ENCODE peak calls at places on chromosome 21, in ten cellular contexts. K is brain microvascular endothelial cell, E is upper lobe of left lung, C is A549, F is cardiac muscle cell, I is stomach, J is prostate gland, Y is cardiac fibroblast, N is foreskin keratinocyte, H is heart right ventricle. X is an unnamed sample.

GRCh38 chr21:39900491-39900890 is 33.3 kb downstream of the PCP4 start:
- DNase-seq in K (no peak), E (no peak), C (no peak), F (no peak), I (no peak), J (no peak), Y (no peak), N (no peak), H (no peak), X (no peak)

GRCh38 chr21:45836694-45837670 is 144.6 kb upstream of the COL6A1 start:
- DNase-seq in K (no peak), E (no peak), C (no peak), F (no peak), I (no peak), J (no peak), Y (no peak), N (no peak), H (no peak), X (no peak)

GRCh38 chr21:9008636-9009035 is 1512.7 kb upstream of the TPTE start:
- DNase-seq in K (no peak), E (no peak), C (no peak), F (no peak), I (no peak), J (no peak), Y (no peak), N (no peak), H (no peak), X (no peak)

GRCh38 chr21:28587748-28588147 is 404.9 kb downstream of the LTN1 start:
- DNase-seq in K (no peak), E (no peak), C (no peak), F (no peak), I (no peak), J (no peak), Y (peak; percentile 3), N (no peak), H (no peak), X (no peak)

GRCh38 chr21:29072873-29073221 is 601 bp downstream of the CCT8 start:
- DNase-seq in K (peak; percentile 47), E (no peak), C (no peak), F (peak; percentile 44), I (no peak), J (no peak), Y (peak; percentile 56), N (no peak), H (no peak), X (no peak)

GRCh38 chr21:46150491-46151121 is 4.8 kb downstream of the FTCD start:
- DNase-seq in K (no peak), E (peak; percentile 62), C (no peak), F (no peak), I (no peak), J (no peak), Y (no peak), N (no peak), H (no peak), X (no peak)

GRCh38 chr21:45579383-45580180 is 37.3 kb upstream of the SLC19A1 start:
- DNase-seq in K (no peak), E (peak; percentile 79), C (no peak), F (no peak), I (peak; percentile 24), J (no peak), Y (no peak), N (no peak), H (no peak), X (no peak)

GRCh38 chr21:35020902-35021301 is 28.2 kb downstream of the RUNX1 start:
- DNase-seq in K (no peak), E (no peak), C (no peak), F (no peak), I (no peak), J (no peak), Y (peak; percentile 44), N (peak; percentile 11), H (no peak), X (no peak)

GRCh38 chr21:42142598-42142997 is 71.5 kb downstream of the UMODL1 start:
- DNase-seq in K (no peak), E (no peak), C (no peak), F (no peak), I (no peak), J (no peak), Y (no peak), N (no peak), H (no peak), X (no peak)

GRCh38 chr21:42144221-42144620 is 73.1 kb downstream of the UMODL1 start:
- DNase-seq in K (no peak), E (no peak), C (no peak), F (no peak), I (no peak), J (no peak), Y (no peak), N (no peak), H (no peak), X (no peak)

GRCh38 chr21:42141643-42142042 is 70.5 kb downstream of the UMODL1 start:
- DNase-seq in K (no peak), E (no peak), C (no peak), F (no peak), I (no peak), J (no peak), Y (no peak), N (no peak), H (no peak), X (no peak)

GRCh38 chr21:42142141-42142540 is 71.0 kb downstream of the UMODL1 start:
- DNase-seq in K (no peak), E (no peak), C (no peak), F (no peak), I (no peak), J (no peak), Y (no peak), N (no peak), H (no peak), X (no peak)

GRCh38 chr21:42143111-42143510 is 72.0 kb downstream of the UMODL1 start:
- DNase-seq in K (no peak), E (no peak), C (no peak), F (no peak), I (no peak), J (no peak), Y (no peak), N (no peak), H (no peak), X (no peak)
- TF ChIP-seq CTCF in K (no peak), E (no peak), C (no peak), F (no peak), I (no peak), J (no peak), Y (no peak), N (no peak), H (no peak), X (no peak)

GRCh38 chr21:21673959-21674358 is 675.8 kb downstream of the NCAM2 start:
- DNase-seq in K (no peak), E (no peak), C (no peak), F (no peak), I (no peak), J (no peak), Y (no peak), N (peak; percentile 34), H (no peak), X (no peak)
- TF ChIP-seq CTCF in K (no peak), E (no peak), C (no peak), F (no peak), I (no peak), J (no peak), Y (no peak), N (no peak), H (no peak), X (no peak)

GRCh38 chr21:36126166-36126565 is 8.7 kb upstream of the CBR3 start:
- DNase-seq in K (no peak), E (no peak), C (no peak), F (no peak), I (peak; percentile 55), J (peak; percentile 79), Y (no peak), N (no peak), H (no peak), X (no peak)

GRCh38 chr21:36120304-36120902 is 14.5 kb upstream of the CBR3 start:
- DNase-seq in K (no peak), E (no peak), C (no peak), F (peak; percentile 19), I (no peak), J (no peak), Y (peak; percentile 13), N (no peak), H (no peak), X (no peak)

GRCh38 chr21:36125513-36126121 is 9.3 kb upstream of the CBR3 start:
- DNase-seq in K (peak; percentile 54), E (no peak), C (no peak), F (peak; percentile 70), I (peak; percentile 71), J (peak; percentile 54), Y (peak; percentile 72), N (no peak), H (peak; percentile 45), X (peak; percentile 25)

GRCh38 chr21:36124395-36124794 is 10.5 kb upstream of the CBR3 start:
- DNase-seq in K (no peak), E (no peak), C (no peak), F (no peak), I (no peak), J (no peak), Y (no peak), N (no peak), H (no peak), X (no peak)

GRCh38 chr21:36122977-36123376 is 11.9 kb upstream of the CBR3 start:
- DNase-seq in K (no peak), E (no peak), C (no peak), F (peak; percentile 22), I (no peak), J (no peak), Y (peak; percentile 34), N (no peak), H (no peak), X (no peak)
- TF ChIP-seq CTCF in K (peak; percentile 65), E (no peak), C (peak; percentile 23), F (peak; percentile 47), I (no peak), J (no peak), Y (peak; percentile 52), N (peak; percentile 49), H (no peak), X (peak; percentile 47)

GRCh38 chr21:43827015-43827611 is 37.7 kb downstream of the RRP1 start:
- DNase-seq in K (peak; percentile 78), E (no peak), C (no peak), F (peak; percentile 58), I (no peak), J (no peak), Y (peak; percentile 86), N (peak; percentile 56), H (no peak), X (no peak)

GRCh38 chr21:43825610-43825935 is 36.2 kb downstream of the RRP1 start:
- DNase-seq in K (no peak), E (no peak), C (no peak), F (no peak), I (no peak), J (no peak), Y (no peak), N (no peak), H (no peak), X (no peak)

GRCh38 chr21:43824883-43825609 is 35.7 kb downstream of the RRP1 start:
- DNase-seq in K (no peak), E (peak; percentile 75), C (no peak), F (no peak), I (no peak), J (no peak), Y (no peak), N (no peak), H (no peak), X (no peak)

GRCh38 chr21:43826623-43826974 is 37.2 kb downstream of the RRP1 start:
- DNase-seq in K (no peak), E (no peak), C (no peak), F (no peak), I (no peak), J (no peak), Y (no peak), N (no peak), H (no peak), X (no peak)

DNA sequence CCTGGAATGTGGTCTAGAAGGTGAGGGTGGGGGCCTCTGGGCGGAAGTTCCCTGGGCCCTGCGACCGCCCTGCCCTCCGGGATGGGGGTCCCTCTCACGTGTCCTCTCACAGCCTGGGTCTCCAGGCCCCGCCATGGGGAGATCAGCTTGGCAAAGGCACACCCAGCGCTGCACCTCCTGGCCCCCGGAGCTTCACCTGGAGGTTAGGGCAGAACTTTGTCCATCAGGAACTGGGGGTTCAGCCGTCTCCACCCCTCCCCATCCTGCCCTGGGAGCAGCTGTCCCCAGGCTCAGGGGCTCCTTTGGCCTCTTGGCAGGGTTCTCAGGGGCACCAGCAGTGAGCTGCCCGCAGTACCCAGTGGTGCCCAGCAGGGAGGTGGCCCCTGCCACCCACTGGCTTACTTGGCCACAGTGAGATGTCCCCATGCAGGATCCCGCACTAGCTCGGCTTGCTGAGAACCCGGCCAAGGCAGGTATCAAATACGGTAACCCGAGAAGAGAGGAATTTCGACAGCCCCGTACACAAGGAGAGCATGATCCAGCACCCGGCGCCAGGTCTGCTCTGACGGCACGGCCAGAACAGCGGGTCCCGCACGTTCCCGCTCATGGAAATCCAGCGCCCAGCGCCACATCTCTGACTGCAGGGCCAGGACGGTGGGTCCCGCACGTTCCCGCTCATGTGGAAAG is 36.7 kb downstream of the RRP1 start:
- DNase-seq in K (no peak), E (peak; percentile 78), C (no peak), F (no peak), I (peak; percentile 42), J (peak; percentile 41), Y (no peak), N (no peak), H (no peak), X (no peak)
- TF ChIP-seq CTCF in K (peak; percentile 48), E (peak; percentile 26), C (no peak), F (peak; percentile 26), I (no peak), J (peak; percentile 17), Y (peak; percentile 32), N (peak; percentile 12), H (no peak), X (peak; percentile 29)

X was measured in progenitor cell of endocrine pancreas.